ENCODE peak calls at places on chromosomes 2 and 18, in four cellular contexts. N, A, R and I are unnamed samples.

GRCh38 chr18:54910161-54910919 is 48.9 kb downstream of the CCDC68 start:
- DNase-seq in N (no peak), A (no peak), R (no peak), I (no peak)

GRCh38 chr2:240310645-240311044 is 124.8 kb upstream of the GPC1 start:
- DNase-seq in N (no peak), A (no peak), R (no peak), I (no peak)

GRCh38 chr2:30422437-30422805 is 24.6 kb upstream of the LCLAT1 start:
- DNase-seq in N (no peak), A (peak), R (no peak), I (peak)

GRCh38 chr2:219877714-219878113 is 250.3 kb downstream of the SLC4A3 start:
- DNase-seq in N (no peak), A (no peak), R (no peak), I (no peak)

GRCh38 chr2:43057742-43058706 is 168.4 kb downstream of the ZFP36L2 start:
- DNase-seq in N (no peak), A (no peak), R (no peak), I (no peak)

GRCh38 chr2:202278036-202278760 is 12.6 kb downstream of the NOP58 start:
- DNase-seq in N (no peak), A (no peak), R (no peak), I (no peak)

GRCh38 chr2:99662761-99663341 is 173.0 kb upstream of the REV1 start:
- DNase-seq in N (no peak), A (no peak), R (no peak), I (no peak)

GRCh38 chr2:33496150-33496549 is 19.7 kb downstream of the RASGRP3 start:
- DNase-seq in N (no peak), A (no peak), R (no peak), I (no peak)

GRCh38 chr2:182078988-182079602 is 93.4 kb downstream of the PPP1R1C start:
- DNase-seq in N (no peak), A (no peak), R (no peak), I (no peak)

GRCh38 chr2:32732912-32733472 is 105.1 kb downstream of the TTC27 start:
- DNase-seq in N (no peak), A (no peak), R (no peak), I (no peak)

GRCh38 chr2:201116959-201117734 is 1.2 kb downstream of the CFLAR start:
- DNase-seq in N (no peak), A (peak), R (peak), I (no peak)

GRCh38 chr18:67359868-67360838 is 156.4 kb downstream of the DSEL start:
- DNase-seq in N (no peak), A (no peak), R (peak), I (peak)

GRCh38 chr18:67875936-67876335 is 359.4 kb upstream of the DSEL start:
- DNase-seq in N (no peak), A (no peak), R (no peak), I (no peak)

GRCh38 chr2:165655653-165656052 is 138.4 kb downstream of the GALNT3 start:
- DNase-seq in N (no peak), A (no peak), R (no peak), I (no peak)

GRCh38 chr18:3771121-3771971 is 321.4 kb downstream of the TGIF1 start:
- DNase-seq in N (peak), A (peak), R (peak), I (peak)

GRCh38 chr2:29700560-29700959 is 220.8 kb downstream of the ALK start:
- DNase-seq in N (no peak), A (no peak), R (no peak), I (no peak)

GRCh38 chr2:149741646-149742045 is 154.1 kb upstream of the MMADHC start:
- DNase-seq in N (no peak), A (no peak), R (no peak), I (no peak)

GRCh38 chr2:47190188-47190818 is 35.2 kb upstream of the STPG4 start:
- DNase-seq in N (no peak), A (no peak), R (no peak), I (no peak)

GRCh38 chr2:190867182-190867581 is 13.4 kb upstream of the GLS start:
- DNase-seq in N (no peak), A (no peak), R (no peak), I (no peak)

GRCh38 chr2:25711641-25712369 is 38.4 kb upstream of the DTNB start:
- DNase-seq in N (no peak), A (no peak), R (no peak), I (no peak)

GRCh38 chr18:47754311-47755101 is 176.0 kb downstream of the SMAD2 start:
- DNase-seq in N (no peak), A (peak), R (no peak), I (peak)

GRCh38 chr2:238467062-238467461 is 40.3 kb downstream of the ASB1 start:
- DNase-seq in N (no peak), A (no peak), R (no peak), I (no peak)